ENCODE peak calls at places on chromosomes 5 and 9, in five cellular contexts. F, V, U, S and Q are unnamed samples. For H3K4me1, the result is how much of the 10 kb centered on the place peaks cover.

GRCh38 chr9:94853887-94854286 is 127.4 kb downstream of the AOPEP start:
- DNase-seq in S (no peak), F (no peak), U (no peak), V (no peak), Q (no peak)

GRCh38 chr5:17120209-17120608 is 97.2 kb upstream of the BASP1 start:
- DNase-seq in V (no peak), U (no peak), S (no peak), F (no peak), Q (no peak)

GRCh38 chr5:87340716-87341115 is 72.0 kb downstream of the CCNH start:
- DNase-seq in F (no peak), V (no peak), U (no peak), S (no peak), Q (no peak)

GRCh38 chr9:37340961-37341360 is 81.5 kb upstream of the GRHPR start:
- DNase-seq in V (no peak), F (no peak), S (no peak), U (no peak), Q (no peak)

GRCh38 chr9:126791406-126792230 is 13.2 kb upstream of the ZBTB43 start:
- DNase-seq in S (peak), U (no peak), V (no peak), F (no peak), Q (peak)

GRCh38 chr5:103910002-103910401 is 347.4 kb upstream of the NUDT12 start:
- DNase-seq in F (no peak), S (no peak), U (no peak), V (no peak), Q (no peak)

GRCh38 chr9:133354766-133355165 is 1.5 kb downstream of the SURF1 start:
- DNase-seq in U (no peak), S (no peak), V (no peak), F (no peak), Q (no peak)

GRCh38 chr5:88140396-88140862 is 128.2 kb downstream of the TMEM161B start:
- DNase-seq in U (no peak), F (no peak), V (peak), S (peak), Q (no peak)

GRCh38 chr9:116736406-116736805 is 49.3 kb downstream of the TRIM32 start:
- DNase-seq in U (no peak), V (no peak), S (no peak), F (no peak), Q (no peak)

GRCh38 chr9:98706651-98707103 is 2.1 kb downstream of the GABBR2 start:
- DNase-seq in V (no peak), U (no peak), S (no peak), F (no peak), Q (no peak)

GRCh38 chr9:92774274-92774673 is 9.6 kb upstream of the BICD2 start:
- DNase-seq in F (no peak), U (no peak), V (no peak), S (peak), Q (peak)

GRCh38 chr5:110956280-110956912 is 115.1 kb upstream of the TSLP start:
- DNase-seq in F (no peak), V (peak), U (no peak), S (no peak), Q (no peak)

GRCh38 chr5:176364765-176365662 is at the start of gene ARL10:
- DNase-seq in S (peak), V (peak), F (peak), U (peak), Q (peak)

GRCh38 chr5:65482727-65483473 is 1.2 kb upstream of the ADAMTS6 start:
- DNase-seq in U (no peak), S (peak), F (no peak), V (peak), Q (peak)

GRCh38 chr5:65481171-65481575 is 547 bp downstream of the ADAMTS6 start:
- DNase-seq in V (no peak), S (peak), U (no peak), F (no peak), Q (no peak)

GRCh38 chr5:65482280-65482726 is 583 bp upstream of the ADAMTS6 start:
- DNase-seq in F (no peak), V (no peak), S (peak), U (no peak), Q (no peak)

GRCh38 chr5:65480306-65480865 is 1.3 kb downstream of the ADAMTS6 start:
- DNase-seq in S (peak), U (peak), V (no peak), F (peak), Q (peak)

GRCh38 chr5:65481635-65482271 is at the start of gene ADAMTS6:
- DNase-seq in V (peak), U (peak), F (peak), S (peak), Q (peak)
- H3K4me1 ChIP-seq in V (under half), U (under half), F (under half), S (under half), Q (under half)

GRCh38 chr5:146849694-146850093 is 28.9 kb downstream of the PPP2R2B start:
- DNase-seq in S (no peak), U (no peak), V (no peak), F (no peak), Q (no peak)
- H3K4me1 ChIP-seq in S (under half), U (under half), V (under half), F (under half), Q (under half)

DNA sequence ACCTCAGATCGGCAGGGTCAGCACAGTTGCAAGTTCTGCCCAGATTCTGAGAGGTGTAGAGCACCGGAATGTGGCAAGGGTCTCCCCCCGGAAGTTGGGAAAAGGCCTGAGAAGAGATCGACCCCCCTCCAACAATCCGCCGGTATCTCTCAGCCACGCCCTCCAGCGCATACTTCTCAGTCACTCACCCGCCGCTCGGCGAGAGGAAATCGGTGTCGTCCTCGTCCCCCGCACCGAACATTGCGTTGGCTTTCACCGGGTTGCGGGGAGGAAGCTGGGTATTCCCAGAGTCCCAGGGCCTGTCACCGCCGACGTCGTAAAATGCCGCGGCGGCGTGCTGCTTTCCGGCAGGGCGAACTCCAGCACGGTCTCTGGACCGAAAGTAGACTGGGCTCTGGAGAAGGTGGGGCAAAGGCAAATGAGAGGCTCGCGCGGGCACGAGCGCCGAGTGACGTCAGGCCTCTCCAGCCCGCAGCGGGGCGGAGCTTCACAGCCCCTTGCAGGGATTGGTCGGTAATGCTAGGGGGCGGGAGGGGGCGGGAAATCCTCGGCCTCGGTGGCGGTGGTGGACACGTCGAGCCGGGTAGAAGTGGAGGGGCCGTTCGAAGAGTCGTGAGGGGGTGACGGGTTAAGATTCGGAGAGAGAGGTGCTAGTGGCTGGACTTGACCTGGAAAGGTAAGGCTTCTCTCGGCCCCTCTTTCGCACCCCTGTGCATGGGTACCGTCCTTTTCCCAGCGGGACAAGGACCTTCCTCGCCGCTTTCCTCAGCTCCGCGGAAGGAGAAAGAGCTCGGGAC is at the start of the genes FKBP15 and SLC31A1:
- DNase-seq in V (peak), U (peak), F (peak), S (peak), Q (peak)
- H3K4me1 ChIP-seq in V (under half), U (half or more), F (half or more), S (under half), Q (under half)

GRCh38 chr5:143892908-143893307 is 80.9 kb downstream of the HMHB1 start:
- DNase-seq in U (no peak), F (no peak), V (no peak), S (no peak), Q (no peak)
- H3K4me1 ChIP-seq in U (under half), F (under half), V (under half), S (under half), Q (under half)

DNA sequence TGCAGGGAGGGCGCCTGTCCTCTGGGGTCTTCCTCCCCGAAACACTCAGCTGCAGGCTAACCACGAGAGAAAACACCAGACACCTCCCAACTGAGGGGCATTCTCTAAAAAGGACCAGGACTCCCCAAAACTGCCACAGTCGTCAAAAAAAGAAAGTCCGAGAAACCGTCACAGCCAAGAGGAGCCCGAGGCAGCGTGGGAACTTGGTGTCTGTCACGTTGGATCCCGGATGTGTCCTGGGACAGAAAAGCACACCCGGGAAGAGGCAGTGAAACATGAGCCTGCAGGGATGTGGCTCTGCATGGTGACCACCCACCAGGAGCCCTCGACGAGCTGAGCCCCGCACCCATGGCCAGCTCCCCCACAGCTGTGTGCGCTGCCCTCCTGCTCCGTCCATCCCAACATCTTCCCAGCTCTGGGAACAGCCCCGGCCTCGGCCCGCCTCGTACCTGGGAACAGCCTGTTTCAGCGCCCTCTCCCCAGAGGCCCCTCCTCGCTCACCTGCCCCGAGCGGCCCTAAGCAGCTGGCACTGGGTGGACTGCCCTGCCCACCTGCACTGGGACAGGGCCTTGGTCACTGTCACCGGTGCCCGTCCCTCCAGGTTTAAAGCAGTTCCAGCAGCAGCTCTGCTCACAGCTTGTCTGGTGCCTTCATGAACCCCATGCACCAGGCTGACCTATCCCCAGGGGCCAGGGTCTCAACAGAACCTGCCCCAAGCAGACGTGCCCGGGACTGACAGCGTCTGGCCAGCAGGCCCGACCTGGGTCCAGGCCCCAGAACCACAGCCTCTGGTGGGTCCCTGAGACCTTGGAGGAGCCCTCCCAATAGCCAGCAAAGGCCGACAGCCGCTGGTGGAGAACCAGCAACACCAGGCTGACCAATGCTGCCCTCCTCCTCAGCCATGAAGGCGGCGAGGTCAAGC is 10.9 kb downstream of the SLC12A7 start:
- DNase-seq in F (no peak), V (no peak), S (no peak), U (no peak), Q (peak)
- H3K4me1 ChIP-seq in F (half or more), V (under half), S (under half), U (half or more), Q (under half)

GRCh38 chr9:136056546-136057235 is 38.4 kb downstream of the NACC2 start:
- DNase-seq in F (no peak), U (peak), V (no peak), S (no peak), Q (no peak)

GRCh38 chr9:136054146-136054545 is 40.9 kb downstream of the NACC2 start:
- DNase-seq in V (no peak), U (no peak), S (no peak), F (no peak), Q (no peak)

GRCh38 chr9:136053757-136054142 is 41.3 kb downstream of the NACC2 start:
- DNase-seq in U (peak), F (no peak), S (no peak), V (no peak), Q (no peak)

GRCh38 chr9:136055715-136056545 is 39.2 kb downstream of the NACC2 start:
- DNase-seq in U (peak), S (no peak), F (no peak), V (peak), Q (peak)

DNA sequence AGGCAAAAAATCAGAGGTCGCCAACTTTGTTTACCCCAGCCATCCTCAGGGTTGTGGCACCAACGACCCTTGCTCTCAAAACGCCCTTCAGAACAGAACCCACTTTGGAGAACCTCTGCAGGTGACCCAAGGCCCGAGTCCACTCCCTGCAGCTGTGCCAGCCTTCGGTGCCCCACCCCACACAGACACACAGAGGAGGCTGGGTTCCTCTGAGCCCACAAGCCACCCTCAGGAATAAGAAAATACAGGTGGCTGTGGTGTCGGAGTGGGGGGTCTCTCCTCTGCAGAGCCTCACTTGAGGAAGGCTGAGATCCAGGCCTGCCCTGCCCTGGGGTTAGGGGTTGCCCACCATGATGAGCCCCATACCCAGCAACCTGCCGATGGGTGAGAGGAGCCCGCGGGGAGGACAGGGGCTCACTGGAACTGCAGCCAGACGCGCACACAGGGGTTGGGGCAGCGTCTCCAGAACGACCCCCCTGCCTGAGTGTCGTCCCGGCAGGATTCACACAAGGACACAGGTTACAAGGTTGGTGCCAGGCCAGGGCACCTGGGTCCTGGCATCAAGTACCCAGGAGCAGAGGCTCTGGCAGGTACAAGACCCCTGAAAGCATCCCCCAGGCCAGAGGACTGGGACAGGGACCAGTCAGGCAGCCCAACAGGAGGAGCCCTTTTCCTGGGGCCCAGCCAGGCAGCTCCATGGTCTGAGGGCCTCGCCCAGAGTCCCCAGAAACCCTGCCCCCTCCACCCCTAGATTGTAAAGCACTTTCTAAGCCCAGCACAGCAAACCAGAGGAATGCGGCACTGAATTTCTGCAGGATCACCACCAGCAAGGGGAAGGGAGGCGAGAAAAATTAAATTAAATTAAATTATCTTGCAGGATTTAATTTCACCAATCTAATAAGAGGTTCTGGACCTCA is 40.0 kb downstream of the NACC2 start:
- DNase-seq in S (no peak), V (no peak), F (no peak), U (peak), Q (no peak)
- H3K4me1 ChIP-seq in S (half or more), V (under half), F (half or more), U (half or more), Q (under half)

GRCh38 chr5:95725937-95726810 is 5.0 kb upstream of the RHOBTB3 start:
- DNase-seq in V (no peak), S (peak), U (no peak), F (no peak), Q (no peak)
- H3K4me1 ChIP-seq in V (under half), S (under half), U (half or more), F (half or more), Q (under half)

GRCh38 chr5:107869459-107870115 is 198.8 kb upstream of the EFNA5 start:
- DNase-seq in U (no peak), F (no peak), V (no peak), S (peak), Q (peak)
- H3K4me1 ChIP-seq in U (under half), F (under half), V (under half), S (under half), Q (under half)

DNA sequence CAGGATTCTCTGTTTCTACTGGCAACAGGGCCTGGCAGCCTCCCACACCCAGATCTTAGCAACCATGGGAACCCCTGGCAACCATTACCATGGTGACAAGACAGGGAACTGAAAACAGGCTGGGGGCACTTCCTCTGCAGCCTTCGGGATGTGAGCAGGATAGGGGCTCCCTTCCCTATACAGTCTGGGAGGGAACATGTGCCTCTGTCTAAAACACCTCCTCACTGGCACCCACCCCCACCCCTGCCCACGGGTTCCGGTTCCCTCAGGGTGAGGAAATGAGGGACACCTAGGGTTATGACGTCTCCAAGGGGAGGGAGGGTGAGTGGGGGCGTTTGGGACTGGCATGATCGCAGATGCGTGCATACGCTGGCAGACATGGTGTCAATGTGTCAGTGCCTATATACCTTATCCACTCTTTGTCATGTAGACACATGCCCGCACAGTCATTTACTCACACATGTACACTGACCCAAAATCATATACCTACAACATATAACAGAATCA is 3.0 kb upstream of the DNAJB5 start:
- DNase-seq in U (no peak), V (peak), F (peak), S (peak), Q (peak)
- H3K4me1 ChIP-seq in U (under half), V (under half), F (half or more), S (under half), Q (under half)

DNA sequence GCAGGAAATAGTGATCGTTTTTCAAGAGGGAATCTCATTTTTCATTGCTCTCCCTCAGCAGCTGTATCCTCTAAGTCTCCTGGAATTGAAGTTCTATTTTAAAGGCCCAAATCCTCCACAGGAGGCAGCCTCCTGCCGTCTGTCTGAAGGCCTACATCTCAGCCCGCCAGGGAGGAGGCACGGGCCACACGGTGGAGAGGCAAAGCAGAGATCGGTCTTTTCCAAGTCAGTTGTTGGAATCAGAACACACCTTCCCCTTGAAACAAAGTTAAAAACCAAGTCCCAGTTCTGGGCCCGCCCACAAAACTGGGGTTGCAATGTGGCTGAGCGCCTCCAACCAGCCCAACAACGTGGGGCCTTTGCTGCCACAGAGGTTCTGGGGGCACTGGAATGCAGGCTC is 68.7 kb downstream of the RAPGEF1 start:
- DNase-seq in F (no peak), S (no peak), U (no peak), V (no peak), Q (peak)
- H3K4me1 ChIP-seq in F (half or more), S (under half), U (half or more), V (under half), Q (under half)